ENCODE peak calls at places on chromosome 6, in five cellular contexts. T is heart left ventricle, F is fibroblast of mammary gland, C is NB4, M is pancreas. P is an unnamed sample.

GRCh38 chr6:109059148-109059547 is 35.5 kb downstream of the SESN1 start:
- DNase-seq in T (no peak), F (peak; percentile 52), C (no peak), M (no peak), P (peak; percentile 57)

GRCh38 chr6:126017668-126018067 is 31.3 kb downstream of the TRMT11 start:
- DNase-seq in T (no peak), F (no peak), C (no peak), M (no peak), P (no peak)

GRCh38 chr6:166766769-166767168 is 139.7 kb upstream of the RPS6KA2 start:
- DNase-seq in T (no peak), F (no peak), C (no peak), M (no peak), P (no peak)

GRCh38 chr6:163099621-163100171 is 314.8 kb upstream of the QKI start:
- DNase-seq in T (no peak), F (no peak), C (no peak), M (no peak), P (no peak)

GRCh38 chr6:93235775-93236174 is 183.6 kb downstream of the EPHA7 start:
- DNase-seq in T (no peak), F (no peak), C (no peak), M (no peak), P (no peak)

GRCh38 chr6:110180228-110181008 is at the start of gene CDC40:
- DNase-seq in T (peak; percentile 68), F (no peak), C (no peak), M (peak; percentile 73), P (no peak)

GRCh38 chr6:127832381-127832780 is 68.5 kb downstream of the THEMIS start:
- DNase-seq in T (no peak), F (no peak), C (no peak), M (no peak), P (no peak)

GRCh38 chr6:113184291-113184690 is 672.9 kb upstream of the MARCKS start:
- DNase-seq in T (no peak), F (peak; percentile 78), C (no peak), M (no peak), P (peak; percentile 64)

GRCh38 chr6:2730353-2730752 is 20.4 kb downstream of the MYLK4 start:
- DNase-seq in T (no peak), F (no peak), C (no peak), M (no peak), P (no peak)

GRCh38 chr6:56144538-56145324 is 102.6 kb downstream of the COL21A1 start:
- DNase-seq in T (no peak), F (peak; percentile 97), C (no peak), M (no peak), P (peak; percentile 88)

GRCh38 chr6:15417811-15418210 is 171.9 kb downstream of the JARID2 start:
- DNase-seq in T (no peak), F (peak; percentile 65), C (no peak), M (no peak), P (no peak)

GRCh38 chr6:104589940-104590339 is 269.8 kb downstream of the HACE1 start:
- DNase-seq in T (no peak), F (no peak), C (no peak), M (no peak), P (no peak)

GRCh38 chr6:139147628-139148027 is 12.7 kb downstream of the HECA start:
- DNase-seq in T (no peak), F (no peak), C (no peak), M (no peak), P (no peak)

GRCh38 chr6:22448311-22448711 is 121.1 kb upstream of the HDGFL1 start:
- DNase-seq in T (no peak), F (peak; percentile 11), C (no peak), M (no peak), P (peak; percentile 72)

GRCh38 chr6:53494076-53494475 is 50.8 kb downstream of the GCLC start:
- DNase-seq in T (no peak), F (peak; percentile 37), C (no peak), M (no peak), P (peak; percentile 6)

GRCh38 chr6:100283288-100283687 is 181.4 kb downstream of the SIM1 start:
- DNase-seq in T (no peak), F (peak; percentile 59), C (no peak), M (no peak), P (peak; percentile 77)

GRCh38 chr6:5506575-5506974 is 245.3 kb downstream of the FARS2 start:
- DNase-seq in T (no peak), F (no peak), C (no peak), M (no peak), P (no peak)

GRCh38 chr6:25413506-25413905 is 134.3 kb downstream of the CARMIL1 start:
- DNase-seq in T (no peak), F (peak; percentile 54), C (peak; percentile 54), M (no peak), P (no peak)
- H3K4me3 ChIP-seq in T (no peak overlapping the region), F (no peak overlapping the region), C (no peak overlapping the region), M (no peak overlapping the region), P (no peak overlapping the region)

DNA sequence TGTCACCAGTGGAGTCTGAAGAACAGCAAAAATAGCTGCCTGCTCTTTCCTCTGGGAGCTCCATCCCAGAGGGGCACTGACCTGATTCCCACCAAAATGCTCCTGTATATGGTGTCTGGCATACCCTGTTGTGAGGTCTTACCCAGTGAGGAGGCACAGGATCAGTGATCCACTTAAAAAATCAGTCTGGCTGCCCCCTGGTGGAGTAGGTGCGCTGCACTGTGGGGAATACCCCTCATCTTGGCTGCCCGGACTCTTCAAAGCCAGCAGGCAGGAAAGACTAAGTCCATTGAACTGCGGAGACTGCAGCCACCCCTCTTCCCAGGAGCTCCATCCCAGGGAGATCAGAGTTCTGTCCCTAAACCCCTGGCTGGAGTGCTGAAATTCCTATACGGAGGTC is 230.9 kb upstream of the HTR1E start:
- DNase-seq in T (no peak), F (no peak), C (peak; percentile 19), M (no peak), P (no peak)
- TF ChIP-seq CTCF in T (no peak), F (no peak), C (peak; percentile 17), M (no peak), P (no peak)

GRCh38 chr6:148343383-148343782 is 745 bp downstream of the SASH1 start:
- DNase-seq in T (no peak), F (no peak), C (no peak), M (no peak), P (no peak)

GRCh38 chr6:148340586-148341297 is 1.9 kb upstream of the SASH1 start:
- DNase-seq in T (no peak), F (no peak), C (no peak), M (no peak), P (no peak)

GRCh38 chr6:148343028-148343374 is 363 bp downstream of the SASH1 start:
- DNase-seq in T (no peak), F (no peak), C (no peak), M (no peak), P (no peak)

GRCh38 chr6:148339766-148340165 is 2.9 kb upstream of the SASH1 start:
- DNase-seq in T (no peak), F (no peak), C (no peak), M (no peak), P (no peak)

DNA sequence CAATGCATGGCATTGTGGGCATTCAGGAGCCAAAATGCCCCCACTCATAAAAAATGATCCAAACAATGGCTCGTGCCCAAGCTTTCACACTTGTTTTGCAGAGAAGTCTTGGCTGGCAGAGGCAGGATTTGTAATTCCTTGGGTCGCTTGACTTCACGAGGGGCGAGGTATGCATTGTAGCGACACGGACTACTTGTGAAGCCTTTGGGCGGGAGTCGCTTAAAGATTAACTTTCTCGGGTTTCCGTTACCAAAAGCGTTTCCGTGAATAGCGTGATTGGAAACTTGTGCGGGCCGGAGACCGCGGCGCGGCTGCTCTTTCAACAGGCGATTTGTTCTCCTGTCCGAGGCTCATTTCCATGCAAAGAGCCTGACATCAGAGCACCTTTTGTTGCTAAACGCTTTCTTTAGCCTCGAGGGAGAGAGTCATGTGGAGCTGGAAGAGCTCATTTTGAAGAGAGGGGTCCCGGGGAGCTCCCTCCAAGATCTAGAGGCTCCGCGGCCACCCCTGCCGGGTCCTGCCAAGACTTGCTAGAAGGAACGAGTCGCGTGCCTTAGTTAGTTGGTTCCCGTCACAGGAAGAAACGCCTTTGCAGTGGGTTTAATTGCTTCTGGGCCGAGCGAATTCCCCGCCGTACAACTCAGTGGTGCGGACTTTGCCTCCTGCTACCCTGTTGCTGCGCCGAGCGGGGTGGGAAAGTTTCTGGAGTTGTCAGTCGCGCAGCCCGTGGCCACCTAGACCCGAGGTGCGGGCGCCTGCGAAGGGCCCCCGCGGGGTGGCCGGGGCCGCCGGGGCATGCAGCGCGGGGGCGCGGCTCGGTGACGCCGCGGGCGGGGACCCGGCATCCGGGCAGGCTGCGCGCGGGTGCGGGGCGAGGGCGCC is at the start of gene SASH1:
- DNase-seq in T (peak; percentile 68), F (peak; percentile 81), C (no peak), M (peak; percentile 76), P (peak; percentile 82)
- H3K4me3 ChIP-seq in T (peak within 1 kb of the TSS; percentile 84), F (peak within 1 kb of the TSS; percentile 67), C (no peak within 1 kb of the TSS), M (peak within 1 kb of the TSS; percentile 58), P (peak within 1 kb of the TSS; percentile 58)

DNA sequence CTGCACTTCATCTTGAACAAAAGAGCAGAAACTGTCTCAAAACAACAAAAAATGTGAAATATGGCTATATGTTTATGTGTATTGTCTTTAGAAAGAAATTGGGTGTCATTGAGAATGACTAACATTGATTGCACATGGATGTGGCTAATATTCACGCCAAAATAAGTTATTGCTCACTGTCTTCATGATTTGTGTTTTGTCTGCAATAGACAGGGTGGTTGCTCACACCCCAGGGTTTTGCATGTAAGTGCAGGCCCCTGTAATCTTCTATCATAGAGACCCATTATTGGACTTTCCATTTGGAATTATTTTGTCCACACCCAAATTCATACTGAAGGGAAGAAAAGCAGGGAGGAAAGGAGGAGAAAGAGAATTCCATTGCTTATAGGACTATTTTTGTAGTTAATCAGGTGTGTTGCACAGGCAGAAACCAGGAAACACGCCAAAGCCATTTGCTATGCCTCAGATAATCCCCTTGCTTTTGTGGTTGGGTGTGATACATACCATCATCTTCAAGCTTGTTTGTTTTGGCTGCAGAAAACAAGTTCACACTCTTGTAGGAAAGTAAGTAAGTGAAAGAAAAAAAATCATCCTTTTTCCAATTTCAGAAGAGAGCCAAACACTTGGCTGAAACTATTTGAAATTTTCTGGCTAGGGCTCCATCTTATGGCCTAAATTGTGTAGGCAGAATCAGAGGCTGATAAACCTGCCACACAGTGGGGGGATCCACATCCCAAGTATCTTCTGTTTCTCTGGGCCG is 214.1 kb downstream of the COL12A1 start:
- DNase-seq in T (no peak), F (peak; percentile 35), C (no peak), M (no peak), P (peak; percentile 39)
- TF ChIP-seq CTCF in T (no peak), F (peak; percentile 40), C (no peak), M (no peak), P (peak; percentile 40)

DNA sequence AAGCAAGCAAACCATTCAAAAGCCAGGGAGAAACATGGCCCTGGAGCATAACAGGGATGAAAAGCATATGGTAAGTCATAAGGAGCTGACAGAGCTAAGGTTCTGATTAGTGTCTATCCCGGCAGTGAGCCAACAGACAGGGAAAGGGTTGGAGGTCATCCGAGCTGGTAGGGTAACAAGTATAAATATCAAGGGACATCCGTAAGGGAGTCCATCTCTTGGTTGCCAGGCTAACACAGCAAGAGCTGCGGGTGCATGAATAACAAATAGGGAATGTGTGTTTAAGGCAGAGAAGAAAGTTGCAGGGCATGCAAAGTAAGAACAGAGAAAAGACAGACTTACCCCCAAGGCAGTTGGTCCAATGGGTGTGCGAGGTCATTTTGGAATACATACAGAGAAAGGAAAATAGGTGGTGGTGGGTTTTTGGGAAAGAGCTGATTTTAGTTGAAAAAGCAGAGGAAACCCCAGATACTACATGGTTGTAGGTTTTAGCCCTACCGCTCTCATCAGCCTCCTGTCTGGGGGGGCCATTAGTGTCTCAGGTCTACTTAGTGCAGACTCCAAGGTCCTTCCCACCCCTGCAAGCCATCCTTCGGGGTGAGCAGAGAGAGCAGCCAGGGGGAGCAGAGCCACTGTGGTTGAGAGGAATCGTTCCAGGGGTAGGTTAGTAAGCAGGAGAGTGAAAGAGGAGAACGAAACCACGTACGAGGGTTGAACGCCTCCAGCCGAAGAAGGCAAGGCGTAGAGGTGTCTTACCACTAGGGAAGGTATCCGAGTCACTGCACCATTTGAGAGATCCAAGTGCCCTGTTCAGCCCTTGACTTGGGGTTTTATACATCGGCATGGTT is at the start of gene ERVFRD-1:
- DNase-seq in T (no peak), F (no peak), C (no peak), M (no peak), P (no peak)
- H3K4me3 ChIP-seq in T (no peak within 1 kb of the TSS), F (no peak within 1 kb of the TSS), C (peak within 1 kb of the TSS; percentile 51), M (no peak within 1 kb of the TSS), P (no peak within 1 kb of the TSS)

P was measured in foreskin fibroblast.